ENCODE peak calls at places on chromosomes 12 and 14, in six cellular contexts. X is NCI-H1092 treated with DMSO at 0.1 percent for 48 hours, V is AG10803, M is Caco-2, D is astrocyte, F is activated T-cell treated with anti-CD3 and anti-CD28 coated beads for 24 hours. A is an unnamed sample.
A peak's percentile ranks its signal among the peaks of the same experiment; 100 is the strongest.

GRCh38 chr12:47017901-47018479 is 61.4 kb upstream of the PCED1B start:
- DNase-seq in X (no peak), V (peak; percentile 77), M (peak; percentile 41), D (peak; percentile 62), F (no peak), A (peak; percentile 53)

GRCh38 chr14:100836961-100837811 is 11.3 kb downstream of the MEG3 start:
- DNase-seq in X (no peak), V (no peak), M (no peak), D (no peak), F (no peak), A (no peak)

GRCh38 chr14:23433457-23433856 is 2.0 kb downstream of the MYH7 start:
- DNase-seq in X (no peak), V (no peak), M (peak; percentile 13), D (no peak), F (no peak), A (no peak)

GRCh38 chr12:107670999-107671643 is 14.5 kb upstream of the PWP1 start:
- DNase-seq in X (no peak), V (no peak), M (no peak), D (no peak), F (no peak), A (no peak)

GRCh38 chr14:24436355-24437019 is 6.1 kb downstream of the SDR39U1 start:
- DNase-seq in X (peak; percentile 76), V (peak; percentile 79), M (no peak), D (peak; percentile 51), F (no peak), A (peak; percentile 78)

GRCh38 chr12:10392394-10392930 is 2.6 kb upstream of the KLRK1 start:
- DNase-seq in X (peak; percentile 75), V (peak; percentile 98), M (no peak), D (peak; percentile 90), F (no peak), A (peak; percentile 98)

GRCh38 chr14:38442208-38442607 is 186.3 kb upstream of the CLEC14A start:
- DNase-seq in X (no peak), V (no peak), M (no peak), D (no peak), F (no peak), A (no peak)

GRCh38 chr12:17348311-17348710 is 741.7 kb downstream of the RERGL start:
- DNase-seq in X (no peak), V (no peak), M (no peak), D (no peak), F (no peak), A (no peak)

GRCh38 chr12:114674201-114675047 is 9.6 kb downstream of the TBX3 start:
- DNase-seq in X (no peak), V (no peak), M (no peak), D (no peak), F (no peak), A (no peak)

GRCh38 chr12:115998119-115998633 is 279.3 kb downstream of the MED13L start:
- DNase-seq in X (no peak), V (peak; percentile 67), M (no peak), D (peak; percentile 29), F (no peak), A (peak; percentile 60)

GRCh38 chr12:92340441-92341332 is 195.0 kb upstream of the BTG1 start:
- DNase-seq in X (no peak), V (no peak), M (no peak), D (no peak), F (no peak), A (no peak)

GRCh38 chr12:92041742-92042141 is 103.9 kb downstream of the BTG1 start:
- DNase-seq in X (no peak), V (no peak), M (no peak), D (no peak), F (no peak), A (no peak)

GRCh38 chr14:97580923-97581495 is 783.8 kb downstream of the VRK1 start:
- DNase-seq in X (peak; percentile 17), V (no peak), M (no peak), D (no peak), F (no peak), A (no peak)

GRCh38 chr14:55103005-55103640 is 25.9 kb upstream of the LGALS3 start:
- DNase-seq in X (no peak), V (peak; percentile 96), M (peak; percentile 96), D (peak; percentile 94), F (peak; percentile 30), A (peak; percentile 97)

GRCh38 chr14:61444215-61444768 is 122.9 kb downstream of the PRKCH start:
- DNase-seq in X (no peak), V (no peak), M (no peak), D (no peak), F (peak; percentile 48), A (no peak)